ENCODE peak calls at places on chromosomes 6 and 20, in six cellular contexts. N is CD8-positive, alpha-beta memory T cell; M is A549; A is neuronal stem cell; O is HepG2; H is HCT116. B is an unnamed sample. For H3K4me1, the result is how much of the 10 kb centered on the place peaks cover.

GRCh38 chr6:45563092-45563491 is 185.4 kb upstream of the SUPT3H start:
- DNase-seq in A (no peak), M (no peak), O (no peak), N (no peak), H (no peak), B (no peak)

GRCh38 chr20:61886721-61887658 is 178.7 kb downstream of the TAF4 start:
- DNase-seq in O (peak), A (peak), M (peak), N (peak), H (peak), B (no peak)

GRCh38 chr6:110690916-110691315 is 124.4 kb downstream of the CDK19 start:
- DNase-seq in H (no peak), A (no peak), O (no peak), M (no peak), N (no peak), B (no peak)

GRCh38 chr20:17992847-17993508 is 24.2 kb downstream of the MGME1 start:
- DNase-seq in O (no peak), N (no peak), A (no peak), H (no peak), M (no peak), B (no peak)

GRCh38 chr6:15592610-15593009 is 70.2 kb downstream of the DTNBP1 start:
- DNase-seq in M (no peak), N (no peak), H (no peak), O (no peak), A (no peak), B (no peak)

GRCh38 chr6:63804381-63804956 is 168.9 kb downstream of the PHF3 start:
- DNase-seq in A (no peak), O (no peak), H (no peak), M (no peak), N (no peak), B (no peak)

GRCh38 chr6:34517966-34518365 is 38.2 kb downstream of the SPDEF start:
- DNase-seq in N (no peak), H (no peak), A (no peak), M (no peak), O (no peak), B (no peak)

GRCh38 chr6:18263561-18264337 is 581 bp downstream of the DEK start:
- DNase-seq in H (no peak), N (peak), A (no peak), M (peak), O (no peak), B (peak)

GRCh38 chr20:2140561-2140960 is 38.9 kb downstream of the STK35 start:
- DNase-seq in H (no peak), M (no peak), N (no peak), O (no peak), A (no peak), B (no peak)

GRCh38 chr6:37311666-37312473 is 41.9 kb upstream of the RNF8 start:
- DNase-seq in O (no peak), N (no peak), A (no peak), M (no peak), H (no peak), B (no peak)

GRCh38 chr6:43873806-43874714 is 104.0 kb downstream of the VEGFA start:
- DNase-seq in A (no peak), H (no peak), N (no peak), O (peak), M (no peak), B (peak)

GRCh38 chr6:132190097-132190814 is 211.0 kb downstream of the MOXD1 start:
- DNase-seq in O (no peak), A (no peak), M (no peak), N (no peak), H (peak), B (no peak)

GRCh38 chr6:163935158-163935762 is 520.7 kb downstream of the QKI start:
- DNase-seq in O (no peak), N (no peak), M (no peak), H (no peak), A (no peak), B (no peak)

GRCh38 chr20:31653573-31653972 is 15.9 kb downstream of the COX4I2 start:
- DNase-seq in M (no peak), H (no peak), O (no peak), N (no peak), A (no peak), B (no peak)
- H3K27ac ChIP-seq in M (no peak), H (no peak), O (no peak), N (no peak), A (no peak), B (no peak)

GRCh38 chr20:41138527-41139226 is 1.3 kb downstream of the PLCG1 start:
- DNase-seq in O (peak), A (peak), M (no peak), H (no peak), N (peak), B (no peak)

GRCh38 chr20:41136695-41137411 is 490 bp upstream of the PLCG1 start:
- DNase-seq in O (peak), N (peak), M (peak), A (peak), H (peak), B (peak)

GRCh38 chr20:41137412-41138216 is at the start of gene PLCG1:
- DNase-seq in O (peak), M (peak), H (no peak), N (peak), A (peak), B (peak)

GRCh38 chr20:41139227-41140093 is 2.1 kb downstream of the PLCG1 start:
- DNase-seq in N (no peak), M (no peak), A (no peak), O (no peak), H (no peak), B (no peak)

GRCh38 chr20:41138217-41138526 is 829 bp downstream of the PLCG1 start:
- DNase-seq in A (no peak), N (no peak), O (peak), M (no peak), H (no peak), B (no peak)
- H3K4me1 ChIP-seq in A (under half), N (half or more), O (half or more), M (under half), H (under half), B (under half)

GRCh38 chr6:108942556-108943492 is 94.6 kb downstream of the ARMC2 start:
- DNase-seq in H (no peak), M (no peak), O (no peak), N (peak), A (no peak), B (no peak)
- H3K27ac ChIP-seq in H (no peak), M (no peak), O (no peak), N (no peak), A (no peak), B (no peak)

GRCh38 chr6:159059099-159059498 is 14.3 kb upstream of the TAGAP start:
- DNase-seq in M (no peak), O (no peak), N (no peak), A (no peak), H (no peak), B (no peak)
- H3K4me1 ChIP-seq in M (under half), O (under half), N (half or more), A (under half), H (under half), B (under half)

DNA sequence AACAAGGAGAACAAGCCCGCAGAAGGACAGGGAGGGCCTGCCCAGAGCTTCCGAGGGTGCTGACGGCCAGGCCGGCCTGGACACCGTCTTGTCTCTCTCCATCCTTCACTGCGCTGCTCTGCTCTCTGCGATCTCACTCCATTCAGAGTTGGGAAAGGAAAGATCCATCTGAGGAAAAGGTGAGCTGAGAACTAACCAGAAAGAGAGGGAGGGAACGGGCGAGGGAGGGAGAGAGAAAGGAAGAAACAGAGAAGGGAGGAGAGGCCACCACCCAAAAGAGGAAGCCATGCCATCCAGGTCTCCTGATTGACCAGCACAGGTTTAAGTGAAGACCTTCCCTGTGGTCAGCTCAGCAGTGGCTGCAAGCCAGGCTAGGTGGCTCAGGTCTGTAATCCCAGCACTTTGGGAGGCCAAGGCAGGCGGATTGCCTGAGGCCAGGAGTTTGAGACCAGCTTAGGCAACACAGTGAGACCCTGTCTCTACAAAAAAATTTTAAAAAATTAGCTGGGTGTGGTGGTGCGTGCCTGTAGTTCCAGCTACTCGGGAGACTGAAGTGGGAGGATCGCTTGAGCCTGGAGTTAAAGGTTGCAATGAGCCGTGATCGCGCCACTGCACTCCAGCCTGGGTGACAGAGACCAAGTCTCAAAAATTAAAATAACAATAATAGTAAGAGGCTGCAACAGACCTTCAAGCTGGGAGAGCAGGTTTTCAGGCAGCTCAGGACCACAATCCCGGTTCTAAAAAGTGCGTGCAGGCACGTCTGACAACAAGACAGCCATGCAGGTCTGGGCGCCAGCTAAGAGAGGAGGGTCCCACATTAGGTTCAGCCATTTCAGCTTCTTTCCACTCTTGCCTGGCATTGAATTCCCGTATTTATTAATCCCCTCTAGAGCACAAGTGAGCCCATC is 34.2 kb upstream of the DLGAP4 start:
- DNase-seq in M (no peak), O (no peak), H (no peak), A (no peak), N (no peak), B (no peak)
- H3K27ac ChIP-seq in M (no peak), O (peak), H (no peak), A (no peak), N (no peak), B (no peak)

GRCh38 chr20:46401478-46401860 is 4.9 kb downstream of the ELMO2 start:
- DNase-seq in A (no peak), N (no peak), H (no peak), O (no peak), M (no peak), B (no peak)

GRCh38 chr20:46399401-46399800 is 7.0 kb downstream of the ELMO2 start:
- DNase-seq in N (no peak), A (no peak), H (no peak), O (no peak), M (no peak), B (no peak)

GRCh38 chr20:46400253-46400652 is 6.2 kb downstream of the ELMO2 start:
- DNase-seq in N (no peak), H (no peak), M (no peak), A (no peak), O (no peak), B (no peak)

GRCh38 chr20:46400828-46401477 is 5.5 kb downstream of the ELMO2 start:
- DNase-seq in A (peak), M (no peak), N (peak), H (no peak), O (no peak), B (no peak)

DNA sequence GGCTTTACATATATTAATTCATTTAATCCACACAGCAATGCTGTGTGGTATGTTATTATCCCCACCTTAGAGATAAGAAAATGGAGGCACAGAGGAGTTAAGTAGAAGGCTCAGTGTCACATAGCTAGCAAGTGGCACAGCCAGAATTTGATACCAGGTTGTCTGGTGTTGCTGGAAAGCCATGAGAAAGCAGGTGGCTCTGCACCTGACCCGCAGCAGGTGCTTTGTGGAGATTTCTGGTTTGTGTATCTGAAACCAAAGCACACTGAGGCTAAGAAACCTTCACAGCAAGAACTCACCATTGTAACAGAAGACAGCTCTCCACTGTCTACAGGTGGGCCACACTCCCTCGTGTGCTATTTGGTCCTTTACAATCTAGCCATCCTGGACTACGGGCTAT is 7.5 kb downstream of the ELMO2 start:
- DNase-seq in O (no peak), N (no peak), A (no peak), M (no peak), H (no peak), B (no peak)
- H3K4me1 ChIP-seq in O (under half), N (half or more), A (under half), M (under half), H (under half), B (half or more)

DNA sequence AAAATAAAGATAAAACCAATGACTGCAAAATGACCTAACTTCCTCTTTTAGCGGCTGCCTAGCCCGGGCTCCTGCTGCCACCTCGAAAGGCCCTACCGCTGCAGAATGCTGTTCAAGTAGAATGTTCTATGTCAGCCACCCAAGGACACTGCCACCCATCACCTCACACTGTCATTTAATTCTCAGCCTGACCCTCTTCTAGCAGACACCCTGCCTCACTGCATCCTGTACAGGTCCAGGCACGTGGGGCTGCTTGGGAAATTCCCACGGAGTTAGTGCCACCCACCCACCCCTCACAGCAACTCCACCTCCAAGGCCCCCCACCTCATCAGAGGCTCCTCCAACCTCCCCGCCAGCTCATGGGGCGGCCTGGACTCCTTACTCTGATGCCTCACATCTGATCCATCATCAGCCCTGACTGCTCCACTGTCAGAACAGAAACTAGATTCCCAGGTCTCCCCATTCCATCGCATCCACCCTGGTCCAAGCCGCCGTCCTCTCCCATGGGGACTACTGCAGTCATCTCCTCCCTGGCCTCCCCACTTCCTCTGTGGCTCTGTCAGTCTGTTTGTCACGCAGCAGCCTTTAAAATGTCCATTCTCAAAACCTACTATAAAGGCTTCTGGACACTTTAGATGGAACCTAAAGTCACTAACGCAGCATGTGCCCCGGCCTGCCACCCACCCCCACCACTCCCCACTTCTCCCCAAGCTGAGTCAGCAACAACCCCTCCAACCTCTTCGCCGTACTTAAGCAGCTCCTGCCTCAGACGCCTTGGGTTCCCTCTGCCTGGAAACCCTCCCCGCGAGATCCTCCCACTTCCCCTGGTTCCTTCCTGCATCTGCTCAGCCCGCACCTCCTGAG is 17.0 kb downstream of the NFATC2 start:
- DNase-seq in A (no peak), O (no peak), M (no peak), H (no peak), N (no peak), B (no peak)
- H3K27ac ChIP-seq in A (no peak), O (no peak), M (no peak), H (no peak), N (peak), B (no peak)

B was measured in pancreas.